ENCODE peak calls at places on chromosomes 4 and X, in four cellular contexts. X, D, B and O are unnamed samples.
A peak's percentile ranks its signal among the peaks of the same experiment; 100 is the strongest.

GRCh38 chr4:8409271-8410065 is 31.1 kb downstream of the ACOX3 start:
- DNase-seq in X (peak; percentile 26), D (no peak), B (no peak), O (no peak)

GRCh38 chr4:125303821-125304220 is 10.9 kb upstream of the FAT4 start:
- DNase-seq in X (no peak), D (no peak), B (no peak), O (no peak)

GRCh38 chr4:89123418-89123817 is 12.1 kb downstream of the TIGD2 start:
- DNase-seq in X (no peak), D (no peak), B (no peak), O (no peak)

GRCh38 chrX:150569155-150569477 is 695 bp downstream of the MTM1 start:
- DNase-seq in X (peak; percentile 55), D (no peak), B (no peak), O (no peak)

GRCh38 chr4:161121451-161121850 is 1042.3 kb downstream of the FSTL5 start:
- DNase-seq in X (no peak), D (no peak), B (no peak), O (no peak)

GRCh38 chr4:150072906-150073714 is 5.1 kb upstream of the DCLK2 start:
- DNase-seq in X (no peak), D (no peak), B (no peak), O (no peak)

GRCh38 chrX:109936598-109936997 is 66.3 kb upstream of the TMEM164 start:
- DNase-seq in X (no peak), D (no peak), B (no peak), O (no peak)

GRCh38 chr4:112075129-112075753 is 70.0 kb upstream of the FAM241A start:
- DNase-seq in X (peak; percentile 27), D (peak; percentile 66), B (no peak), O (no peak)

GRCh38 chrX:25028726-25029125 is 13.0 kb upstream of the ARX start:
- DNase-seq in X (no peak), D (no peak), B (no peak), O (no peak)